ENCODE peak calls at places on chromosome 7, in seven cellular contexts. Z is GM13977; P is EL; T is CD4-positive, CD25-positive, alpha-beta regulatory T cell; B is cardiac muscle cell; O is hypothalamus; Y is small intestine. V is an unnamed sample.

GRCh38 chr7:20784311-20785210 is 2.1 kb downstream of the SP8 start:
- DNase-seq in T (no peak), B (no peak), O (no peak), P (peak), Y (no peak), Z (peak), V (no peak)

GRCh38 chr7:55567495-55568070 is 4.7 kb downstream of the VOPP1 start:
- DNase-seq in Y (no peak), T (no peak), P (no peak), B (no peak), O (no peak), Z (no peak), V (no peak)

GRCh38 chr7:92340016-92340415 is 94.2 kb downstream of the ANKIB1 start:
- DNase-seq in Z (no peak), P (no peak), Y (no peak), O (no peak), B (no peak), T (no peak), V (no peak)

GRCh38 chr7:100895956-100896742 is 461 bp upstream of the ACHE start:
- DNase-seq in Z (peak), T (peak), B (no peak), O (peak), Y (peak), P (no peak), V (peak)

GRCh38 chr7:16514271-16514670 is 12.4 kb upstream of the LRRC72 start:
- DNase-seq in B (no peak), T (no peak), Y (no peak), O (no peak), Z (no peak), P (no peak), V (no peak)

GRCh38 chr7:74376256-74377036 is 77.3 kb upstream of the GTF2IRD1 start:
- DNase-seq in O (no peak), P (no peak), T (no peak), Y (no peak), Z (no peak), B (no peak), V (no peak)

GRCh38 chr7:140069298-140069949 is 6.7 kb upstream of the PARP12 start:
- DNase-seq in Y (no peak), O (no peak), Z (no peak), B (no peak), P (no peak), T (no peak), V (no peak)

GRCh38 chr7:71625534-71625933 is 493.6 kb downstream of the GALNT17 start:
- DNase-seq in Z (no peak), B (no peak), P (no peak), O (no peak), Y (no peak), T (no peak), V (no peak)

GRCh38 chr7:121504478-121504877 is 108.4 kb upstream of the FAM3C start:
- DNase-seq in B (peak), Z (no peak), T (no peak), O (no peak), Y (no peak), P (peak), V (no peak)

GRCh38 chr7:73973091-73973490 is 54.9 kb upstream of the ELN start:
- DNase-seq in B (no peak), P (no peak), T (no peak), Y (no peak), Z (no peak), O (no peak), V (no peak)

GRCh38 chr7:37067961-37068536 is 343.8 kb upstream of the AOAH start:
- DNase-seq in P (no peak), B (no peak), O (no peak), Y (no peak), Z (no peak), T (no peak), V (no peak)

GRCh38 chr7:127732306-127732705 is 80.3 kb downstream of the SND1 start:
- DNase-seq in O (no peak), T (no peak), B (no peak), Y (no peak), P (no peak), Z (no peak), V (no peak)

GRCh38 chr7:153948055-153948454 is 104.1 kb upstream of the DPP6 start:
- DNase-seq in B (no peak), O (no peak), P (no peak), T (no peak), Y (no peak), Z (no peak), V (no peak)

GRCh38 chr7:27611043-27611442 is 51.6 kb downstream of the HIBADH start:
- DNase-seq in Z (no peak), O (no peak), Y (no peak), P (peak), T (no peak), B (no peak), V (no peak)

GRCh38 chr7:131108212-131108980 is 219.3 kb upstream of the MKLN1 start:
- DNase-seq in Z (peak), P (peak), B (peak), Y (peak), T (peak), O (no peak), V (peak)

V was measured in left lung.